ENCODE peak calls at places on chromosomes 11 and 22, in five cellular contexts. One of them, this sample, is unnamed.

GRCh38 chr11:45361551-45361950 is 75.4 kb upstream of the SYT13 start:
- DNase-seq in fibroblast of the aortic adventitia: no peak
- DNase-seq in HL-60: no peak
- DNase-seq in body of pancreas: no peak
- DNase-seq in uterus: no peak
- DNase-seq in this sample: no peak

GRCh38 chr11:44538375-44539054 is 26.9 kb upstream of the CD82 start:
- DNase-seq in body of pancreas: peak
- DNase-seq in fibroblast of the aortic adventitia: peak
- DNase-seq in HL-60: peak
- DNase-seq in uterus: peak
- DNase-seq in this sample: peak

GRCh38 chr22:45584621-45585436 is 82.1 kb downstream of the FBLN1 start:
- DNase-seq in HL-60: peak
- DNase-seq in body of pancreas: no peak
- DNase-seq in fibroblast of the aortic adventitia: no peak
- DNase-seq in uterus: no peak
- DNase-seq in this sample: no peak

GRCh38 chr11:69366591-69366990 is 72.6 kb downstream of the MYEOV start:
- DNase-seq in uterus: no peak
- DNase-seq in fibroblast of the aortic adventitia: no peak
- DNase-seq in HL-60: no peak
- DNase-seq in body of pancreas: no peak
- DNase-seq in this sample: no peak

GRCh38 chr11:69057801-69058200 is 9.1 kb downstream of the TPCN2 start:
- DNase-seq in body of pancreas: no peak
- DNase-seq in uterus: no peak
- DNase-seq in fibroblast of the aortic adventitia: no peak
- DNase-seq in HL-60: no peak
- DNase-seq in this sample: no peak

GRCh38 chr11:28529540-28530410 is 421.6 kb downstream of the METTL15 start:
- DNase-seq in uterus: no peak
- DNase-seq in fibroblast of the aortic adventitia: peak
- DNase-seq in body of pancreas: no peak
- DNase-seq in HL-60: peak
- DNase-seq in this sample: peak

GRCh38 chr11:100686476-100686875 is 612 bp upstream of the ARHGAP42 start:
- DNase-seq in fibroblast of the aortic adventitia: no peak
- DNase-seq in uterus: no peak
- DNase-seq in body of pancreas: no peak
- DNase-seq in HL-60: no peak
- DNase-seq in this sample: no peak

GRCh38 chr11:94332814-94333213 is 28.4 kb downstream of the IZUMO1R start:
- DNase-seq in HL-60: no peak
- DNase-seq in uterus: no peak
- DNase-seq in fibroblast of the aortic adventitia: no peak
- DNase-seq in body of pancreas: no peak
- DNase-seq in this sample: no peak

GRCh38 chr11:134683860-134684259 is 271.8 kb upstream of the B3GAT1 start:
- DNase-seq in HL-60: no peak
- DNase-seq in uterus: no peak
- DNase-seq in body of pancreas: no peak
- DNase-seq in fibroblast of the aortic adventitia: no peak
- DNase-seq in this sample: no peak

GRCh38 chr11:74123008-74123448 is 47.8 kb downstream of the C2CD3 start:
- DNase-seq in body of pancreas: no peak
- DNase-seq in uterus: no peak
- DNase-seq in HL-60: no peak
- DNase-seq in fibroblast of the aortic adventitia: peak
- DNase-seq in this sample: no peak

GRCh38 chr11:127074151-127074761 is 73.7 kb upstream of the KIRREL3 start:
- DNase-seq in HL-60: no peak
- DNase-seq in fibroblast of the aortic adventitia: peak
- DNase-seq in body of pancreas: peak
- DNase-seq in uterus: no peak
- DNase-seq in this sample: peak

GRCh38 chr11:12267921-12268320 is 109.5 kb upstream of the PARVA start:
- DNase-seq in uterus: no peak
- DNase-seq in fibroblast of the aortic adventitia: no peak
- DNase-seq in HL-60: no peak
- DNase-seq in body of pancreas: no peak
- DNase-seq in this sample: no peak

GRCh38 chr11:9758676-9759518 is 95.0 kb downstream of the SWAP70 start:
- DNase-seq in uterus: peak
- DNase-seq in HL-60: peak
- DNase-seq in fibroblast of the aortic adventitia: peak
- DNase-seq in body of pancreas: peak
- DNase-seq in this sample: peak

GRCh38 chr22:36470994-36471331 is 10.5 kb downstream of the TXN2 start:
- DNase-seq in HL-60: no peak
- DNase-seq in body of pancreas: no peak
- DNase-seq in fibroblast of the aortic adventitia: no peak
- DNase-seq in uterus: peak
- DNase-seq in this sample: no peak

GRCh38 chr11:103532133-103532788 is 423.0 kb downstream of the DYNC2H1 start:
- DNase-seq in body of pancreas: no peak
- DNase-seq in uterus: no peak
- DNase-seq in fibroblast of the aortic adventitia: peak
- DNase-seq in HL-60: no peak
- DNase-seq in this sample: peak

GRCh38 chr11:65440831-65441499 is 18.4 kb downstream of the NEAT1 start:
- DNase-seq in fibroblast of the aortic adventitia: peak
- DNase-seq in HL-60: no peak
- DNase-seq in body of pancreas: no peak
- DNase-seq in uterus: peak
- DNase-seq in this sample: no peak

GRCh38 chr22:35697142-35697541 is 20.5 kb upstream of the APOL5 start:
- DNase-seq in body of pancreas: no peak
- DNase-seq in uterus: no peak
- DNase-seq in fibroblast of the aortic adventitia: no peak
- DNase-seq in HL-60: no peak
- DNase-seq in this sample: no peak

GRCh38 chr11:66239998-66240780 is 28.2 kb upstream of the RAB1B start:
- DNase-seq in fibroblast of the aortic adventitia: no peak
- DNase-seq in body of pancreas: no peak
- DNase-seq in uterus: no peak
- DNase-seq in HL-60: peak
- DNase-seq in this sample: no peak

GRCh38 chr11:862028-862703 is 19.5 kb downstream of the TSPAN4 start:
- DNase-seq in HL-60: no peak
- DNase-seq in fibroblast of the aortic adventitia: no peak
- DNase-seq in body of pancreas: no peak
- DNase-seq in uterus: peak
- DNase-seq in this sample: no peak

GRCh38 chr11:68039526-68040086 is 781 bp downstream of the TCIRG1 start:
- DNase-seq in HL-60: no peak
- DNase-seq in fibroblast of the aortic adventitia: no peak
- DNase-seq in uterus: no peak
- DNase-seq in body of pancreas: peak
- DNase-seq in this sample: no peak

GRCh38 chr11:128715691-128716153 is 21.9 kb downstream of the FLI1 start:
- DNase-seq in uterus: peak
- DNase-seq in fibroblast of the aortic adventitia: peak
- DNase-seq in HL-60: no peak
- DNase-seq in body of pancreas: no peak
- DNase-seq in this sample: peak

GRCh38 chr11:129278586-129279319 is 86.6 kb upstream of the ARHGAP32 start:
- DNase-seq in body of pancreas: peak
- DNase-seq in fibroblast of the aortic adventitia: no peak
- DNase-seq in uterus: no peak
- DNase-seq in HL-60: no peak
- DNase-seq in this sample: no peak

GRCh38 chr11:124899376-124900145 is 1.9 kb upstream of the ROBO4 start:
- DNase-seq in uterus: no peak
- DNase-seq in body of pancreas: no peak
- DNase-seq in HL-60: no peak
- DNase-seq in fibroblast of the aortic adventitia: peak
- DNase-seq in this sample: no peak

GRCh38 chr22:42152661-42153270 is 22.2 kb upstream of the CYP2D6 start:
- DNase-seq in uterus: no peak
- DNase-seq in HL-60: no peak
- DNase-seq in fibroblast of the aortic adventitia: no peak
- DNase-seq in body of pancreas: peak
- DNase-seq in this sample: no peak

GRCh38 chr22:49418341-49418894 is 409.3 kb downstream of the BRD1 start:
- DNase-seq in fibroblast of the aortic adventitia: no peak
- DNase-seq in body of pancreas: no peak
- DNase-seq in uterus: no peak
- DNase-seq in HL-60: no peak
- DNase-seq in this sample: no peak

GRCh38 chr11:31646206-31646605 is 136.6 kb downstream of the ELP4 start:
- DNase-seq in uterus: no peak
- DNase-seq in fibroblast of the aortic adventitia: peak
- DNase-seq in body of pancreas: no peak
- DNase-seq in HL-60: no peak
- DNase-seq in this sample: no peak

GRCh38 chr22:35610741-35611140 is 6.4 kb downstream of the MB start:
- DNase-seq in fibroblast of the aortic adventitia: no peak
- DNase-seq in HL-60: no peak
- DNase-seq in body of pancreas: no peak
- DNase-seq in uterus: no peak
- DNase-seq in this sample: no peak

GRCh38 chr22:27509132-27509920 is 292.2 kb downstream of the MN1 start:
- DNase-seq in uterus: no peak
- DNase-seq in fibroblast of the aortic adventitia: no peak
- DNase-seq in HL-60: no peak
- DNase-seq in body of pancreas: no peak
- DNase-seq in this sample: no peak

GRCh38 chr11:133897331-133897650 is 52.0 kb upstream of the SPATA19 start:
- DNase-seq in uterus: no peak
- DNase-seq in fibroblast of the aortic adventitia: no peak
- DNase-seq in HL-60: no peak
- DNase-seq in body of pancreas: no peak
- DNase-seq in this sample: no peak

GRCh38 chr22:44181033-44181911 is 547 bp downstream of the PARVG start:
- DNase-seq in uterus: no peak
- DNase-seq in fibroblast of the aortic adventitia: no peak
- DNase-seq in HL-60: peak
- DNase-seq in body of pancreas: no peak
- DNase-seq in this sample: no peak

GRCh38 chr11:107592813-107593212 is 1.9 kb downstream of the ELMOD1 start:
- DNase-seq in uterus: no peak
- DNase-seq in HL-60: no peak
- DNase-seq in fibroblast of the aortic adventitia: no peak
- DNase-seq in body of pancreas: no peak
- DNase-seq in this sample: no peak

GRCh38 chr11:107593941-107594340 is 3.0 kb downstream of the ELMOD1 start:
- DNase-seq in fibroblast of the aortic adventitia: no peak
- DNase-seq in HL-60: no peak
- DNase-seq in uterus: no peak
- DNase-seq in body of pancreas: no peak
- DNase-seq in this sample: no peak

DNA sequence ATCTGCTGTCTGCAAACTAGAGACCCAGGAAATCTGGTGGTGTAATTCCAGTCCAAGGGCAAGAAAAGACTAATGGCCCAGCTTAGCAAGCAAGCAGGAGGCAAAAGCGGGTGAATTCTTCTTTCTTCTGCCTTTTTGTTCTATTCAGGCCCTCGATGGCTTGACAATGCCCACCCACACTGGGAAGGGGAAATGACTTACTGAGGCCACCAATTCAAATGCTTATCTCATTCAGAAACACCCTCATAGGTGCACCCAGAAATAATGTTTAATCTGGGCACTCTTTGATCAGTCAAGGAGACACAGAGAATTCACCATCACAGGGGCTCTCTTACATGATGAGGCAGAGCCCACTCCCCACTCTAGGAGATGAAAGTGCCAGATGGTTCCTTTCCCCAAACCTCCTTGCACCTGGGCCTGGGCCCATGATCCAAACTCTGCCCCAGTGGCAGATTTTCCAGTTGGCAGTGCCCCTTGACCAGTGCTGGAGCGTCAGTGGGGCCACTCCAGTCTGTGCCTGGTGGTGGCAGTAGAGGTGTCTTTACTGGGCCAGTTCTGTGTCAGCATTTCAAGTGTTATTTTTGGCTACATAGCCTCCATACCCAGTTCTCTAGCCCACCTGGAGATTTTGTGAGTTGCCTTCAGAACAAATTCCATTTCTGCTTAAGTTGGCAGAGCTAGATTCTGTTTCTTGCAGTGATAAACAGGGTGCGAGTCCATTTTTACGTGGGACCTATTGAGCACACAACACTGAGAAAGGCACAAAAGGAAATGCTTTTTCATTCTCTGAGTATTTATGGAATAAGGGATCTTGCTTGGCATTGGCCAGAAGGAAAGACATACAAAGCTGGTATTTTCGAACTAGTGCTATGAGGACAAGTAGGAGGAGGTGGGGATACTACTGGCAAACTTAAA is 7.5 kb downstream of the ELMOD1 start:
- DNase-seq in HL-60: peak
- DNase-seq in body of pancreas: no peak
- DNase-seq in uterus: no peak
- DNase-seq in fibroblast of the aortic adventitia: no peak
- DNase-seq in this sample: peak
- TF ChIP-seq CTCF in HL-60: peak
- TF ChIP-seq CTCF in body of pancreas: no peak
- TF ChIP-seq CTCF in uterus: no peak
- TF ChIP-seq CTCF in fibroblast of the aortic adventitia: peak
- TF ChIP-seq CTCF in this sample: peak

GRCh38 chr22:25172153-25172552 is 27.5 kb upstream of the CRYBB3 start:
- DNase-seq in uterus: no peak
- DNase-seq in fibroblast of the aortic adventitia: no peak
- DNase-seq in HL-60: no peak
- DNase-seq in body of pancreas: peak
- DNase-seq in this sample: no peak
- TF ChIP-seq CTCF in uterus: peak
- TF ChIP-seq CTCF in fibroblast of the aortic adventitia: peak
- TF ChIP-seq CTCF in HL-60: no peak
- TF ChIP-seq CTCF in body of pancreas: no peak
- TF ChIP-seq CTCF in this sample: peak

GRCh38 chr11:118791961-118792578 is 1.1 kb upstream of the DDX6 start:
- DNase-seq in HL-60: peak
- DNase-seq in uterus: peak
- DNase-seq in fibroblast of the aortic adventitia: no peak
- DNase-seq in body of pancreas: peak
- DNase-seq in this sample: no peak
- TF ChIP-seq CTCF in HL-60: no peak
- TF ChIP-seq CTCF in uterus: no peak
- TF ChIP-seq CTCF in fibroblast of the aortic adventitia: no peak
- TF ChIP-seq CTCF in body of pancreas: no peak
- TF ChIP-seq CTCF in this sample: no peak

DNA sequence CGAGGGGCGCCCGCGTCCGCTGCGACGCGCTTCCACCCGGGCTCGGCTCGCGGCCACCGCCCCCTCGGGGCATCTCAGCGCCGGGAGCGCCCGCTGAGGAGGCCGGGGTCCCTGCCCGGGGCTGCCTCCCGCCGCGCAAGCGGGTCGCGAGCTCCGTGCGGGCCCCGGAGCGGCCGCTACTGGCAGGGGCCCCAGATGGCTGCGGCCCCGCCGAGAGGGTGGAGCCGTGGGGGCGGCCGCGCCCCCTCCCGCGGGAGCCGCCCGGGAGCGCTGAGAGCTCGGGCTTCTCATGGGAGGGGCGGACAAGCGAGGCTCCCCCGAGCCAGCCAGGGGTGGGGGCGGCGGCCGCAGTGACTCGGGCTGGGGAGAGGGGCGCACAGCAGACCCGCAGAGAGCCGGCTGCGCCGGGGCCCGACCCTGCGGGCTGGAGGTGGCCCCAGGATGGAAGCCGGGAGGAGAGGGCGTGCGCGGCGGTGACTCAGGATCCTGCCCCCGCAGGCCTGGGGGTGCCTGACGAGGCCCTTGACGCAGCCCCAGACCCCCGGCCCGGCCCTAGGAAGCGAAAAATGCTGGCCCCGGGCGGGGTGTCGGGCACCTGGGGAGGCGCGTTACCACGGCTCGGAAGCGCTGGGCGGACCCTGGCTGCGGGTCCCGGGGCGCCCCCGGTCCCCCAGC is 606 bp upstream of the ZFTA start:
- DNase-seq in uterus: peak
- DNase-seq in HL-60: no peak
- DNase-seq in body of pancreas: peak
- DNase-seq in fibroblast of the aortic adventitia: no peak
- DNase-seq in this sample: no peak
- TF ChIP-seq CTCF in uterus: no peak
- TF ChIP-seq CTCF in HL-60: no peak
- TF ChIP-seq CTCF in body of pancreas: no peak
- TF ChIP-seq CTCF in fibroblast of the aortic adventitia: no peak
- TF ChIP-seq CTCF in this sample: no peak

This sample was measured in HFFc6.